ENCODE peak calls at places on chromosomes 3 and 15, in nine cellular contexts. Z is endodermal cell, R is upper lobe of right lung, S is MM.1S, M is cardiac muscle cell, H is osteoblast, G is brain microvascular endothelial cell, E is ascending aorta, W is tibial artery. B is an unnamed sample.

GRCh38 chr3:46860381-46861292 is 2.6 kb downstream of the MYL3 start:
- DNase-seq in Z (peak), R (peak), S (no peak), M (no peak), H (peak), G (no peak), E (no peak), W (peak), B (no peak)

GRCh38 chr3:152574461-152575079 is 260.4 kb upstream of the P2RY1 start:
- DNase-seq in Z (peak), R (no peak), S (peak), M (peak), H (peak), G (peak), E (no peak), W (peak), B (peak)

GRCh38 chr15:41104234-41104633 is 11.8 kb downstream of the INO80 start:
- DNase-seq in Z (no peak), R (no peak), S (no peak), M (peak), H (peak), G (peak), E (no peak), W (no peak), B (peak)

GRCh38 chr3:169131695-169132464 is 531.6 kb downstream of the MECOM start:
- DNase-seq in Z (no peak), R (no peak), S (no peak), M (no peak), H (no peak), G (no peak), E (no peak), W (no peak), B (no peak)

GRCh38 chr3:72692959-72693518 is 155.2 kb downstream of the SHQ1 start:
- DNase-seq in Z (peak), R (no peak), S (no peak), M (no peak), H (no peak), G (no peak), E (no peak), W (no peak), B (no peak)

GRCh38 chr15:52112203-52112750 is 298 bp downstream of the BCL2L10 start:
- DNase-seq in Z (peak), R (peak), S (peak), M (no peak), H (peak), G (no peak), E (no peak), W (no peak), B (no peak)

GRCh38 chr3:9130318-9131110 is 118.9 kb downstream of the SRGAP3 start:
- DNase-seq in Z (no peak), R (no peak), S (no peak), M (peak), H (no peak), G (no peak), E (no peak), W (no peak), B (no peak)

GRCh38 chr15:94456246-94456645 is 224.9 kb downstream of the MCTP2 start:
- DNase-seq in Z (no peak), R (no peak), S (no peak), M (no peak), H (no peak), G (no peak), E (no peak), W (no peak), B (no peak)

GRCh38 chr3:164460851-164461250 is 617.4 kb downstream of the SI start:
- DNase-seq in Z (no peak), R (no peak), S (peak), M (no peak), H (no peak), G (peak), E (no peak), W (no peak), B (peak)

GRCh38 chr3:149487598-149488197 is 13.2 kb downstream of the TM4SF4 start:
- DNase-seq in Z (peak), R (no peak), S (peak), M (no peak), H (no peak), G (no peak), E (no peak), W (no peak), B (peak)

GRCh38 chr15:66290518-66290917 is 2.9 kb upstream of the DIS3L start:
- DNase-seq in Z (no peak), R (no peak), S (peak), M (no peak), H (no peak), G (no peak), E (no peak), W (no peak), B (no peak)

GRCh38 chr3:187136936-187137335 is 2.4 kb downstream of the RPL39L start:
- DNase-seq in Z (no peak), R (no peak), S (no peak), M (peak), H (no peak), G (peak), E (no peak), W (no peak), B (no peak)

GRCh38 chr3:196096382-196096953 is 14.6 kb upstream of the TFRC start:
- DNase-seq in Z (no peak), R (no peak), S (peak), M (no peak), H (no peak), G (no peak), E (no peak), W (peak), B (no peak)

GRCh38 chr15:56772868-56773639 is 39.7 kb upstream of the ZNF280D start:
- DNase-seq in Z (no peak), R (no peak), S (no peak), M (peak), H (no peak), G (peak), E (no peak), W (no peak), B (no peak)

GRCh38 chr3:62529230-62529629 is 155.9 kb upstream of the FEZF2 start:
- DNase-seq in Z (peak), R (no peak), S (no peak), M (peak), H (no peak), G (peak), E (no peak), W (no peak), B (peak)

GRCh38 chr3:98887684-98888083 is 13.8 kb downstream of the DCBLD2 start:
- DNase-seq in Z (no peak), R (no peak), S (no peak), M (no peak), H (no peak), G (no peak), E (no peak), W (no peak), B (no peak)

GRCh38 chr15:66961407-66961884 is 104.0 kb upstream of the SMAD3 start:
- DNase-seq in Z (no peak), R (no peak), S (no peak), M (peak), H (peak), G (no peak), E (no peak), W (no peak), B (no peak)

GRCh38 chr3:126063358-126063965 is 20.5 kb downstream of the SLC41A3 start:
- DNase-seq in Z (no peak), R (no peak), S (no peak), M (no peak), H (no peak), G (no peak), E (no peak), W (no peak), B (no peak)

GRCh38 chr3:141557961-141558706 is 71.3 kb downstream of the RASA2 start:
- DNase-seq in Z (no peak), R (no peak), S (no peak), M (no peak), H (no peak), G (no peak), E (no peak), W (no peak), B (peak)

GRCh38 chr15:85854345-85855097 is 59.8 kb upstream of the KLHL25 start:
- DNase-seq in Z (peak), R (no peak), S (peak), M (peak), H (peak), G (peak), E (no peak), W (no peak), B (peak)

GRCh38 chr3:64878372-64878771 is 190.6 kb upstream of the ADAMTS9 start:
- DNase-seq in Z (no peak), R (no peak), S (no peak), M (peak), H (no peak), G (no peak), E (no peak), W (no peak), B (no peak)

GRCh38 chr15:36960947-36961227 is 139.5 kb downstream of the MEIS2 start:
- DNase-seq in Z (no peak), R (no peak), S (no peak), M (no peak), H (no peak), G (no peak), E (no peak), W (no peak), B (no peak)

GRCh38 chr3:134485075-134485536 is 679 bp downstream of the ANAPC13 start:
- DNase-seq in Z (peak), R (no peak), S (peak), M (no peak), H (peak), G (no peak), E (no peak), W (no peak), B (no peak)

GRCh38 chr15:48177383-48177874 is 666 bp downstream of the MYEF2 start:
- DNase-seq in Z (no peak), R (no peak), S (peak), M (peak), H (peak), G (peak), E (no peak), W (no peak), B (peak)

GRCh38 chr15:69469467-69470191 is 17.0 kb downstream of the RPLP1 start:
- DNase-seq in Z (peak), R (no peak), S (no peak), M (no peak), H (no peak), G (peak), E (no peak), W (no peak), B (no peak)

GRCh38 chr3:27220166-27220565 is 149.0 kb downstream of the NEK10 start:
- DNase-seq in Z (no peak), R (no peak), S (no peak), M (no peak), H (peak), G (no peak), E (no peak), W (no peak), B (no peak)

GRCh38 chr15:52803543-52804306 is 13.6 kb upstream of the ONECUT1 start:
- DNase-seq in Z (peak), R (no peak), S (peak), M (no peak), H (peak), G (no peak), E (no peak), W (no peak), B (no peak)

GRCh38 chr3:113736548-113737089 is 9.4 kb downstream of the NAA50 start:
- DNase-seq in Z (peak), R (no peak), S (peak), M (peak), H (peak), G (peak), E (no peak), W (no peak), B (peak)

GRCh38 chr3:158419820-158420653 is 151.0 kb upstream of the MLF1 start:
- DNase-seq in Z (no peak), R (no peak), S (no peak), M (no peak), H (no peak), G (no peak), E (no peak), W (no peak), B (no peak)

GRCh38 chr3:154421067-154421466 is 8.9 kb downstream of the GPR149 start:
- DNase-seq in Z (peak), R (no peak), S (peak), M (peak), H (no peak), G (peak), E (no peak), W (no peak), B (peak)

GRCh38 chr3:188729422-188729821 is 442.3 kb upstream of the TPRG1 start:
- DNase-seq in Z (no peak), R (no peak), S (peak), M (no peak), H (peak), G (no peak), E (no peak), W (no peak), B (no peak)

GRCh38 chr3:75265897-75266296 is 398.2 kb upstream of the FRG2C start:
- DNase-seq in Z (no peak), R (no peak), S (no peak), M (no peak), H (no peak), G (no peak), E (no peak), W (no peak), B (no peak)

GRCh38 chr3:10310578-10310977 is 10.3 kb downstream of the SEC13 start:
- DNase-seq in Z (no peak), R (no peak), S (no peak), M (no peak), H (no peak), G (no peak), E (no peak), W (no peak), B (no peak)

GRCh38 chr3:106683931-106684330 is 693.3 kb upstream of the CCDC54 start:
- DNase-seq in Z (no peak), R (no peak), S (no peak), M (no peak), H (no peak), G (no peak), E (no peak), W (no peak), B (no peak)

GRCh38 chr3:173902866-173903265 is 505.3 kb downstream of the NLGN1 start:
- DNase-seq in Z (no peak), R (no peak), S (no peak), M (no peak), H (no peak), G (no peak), E (no peak), W (no peak), B (no peak)

DNA sequence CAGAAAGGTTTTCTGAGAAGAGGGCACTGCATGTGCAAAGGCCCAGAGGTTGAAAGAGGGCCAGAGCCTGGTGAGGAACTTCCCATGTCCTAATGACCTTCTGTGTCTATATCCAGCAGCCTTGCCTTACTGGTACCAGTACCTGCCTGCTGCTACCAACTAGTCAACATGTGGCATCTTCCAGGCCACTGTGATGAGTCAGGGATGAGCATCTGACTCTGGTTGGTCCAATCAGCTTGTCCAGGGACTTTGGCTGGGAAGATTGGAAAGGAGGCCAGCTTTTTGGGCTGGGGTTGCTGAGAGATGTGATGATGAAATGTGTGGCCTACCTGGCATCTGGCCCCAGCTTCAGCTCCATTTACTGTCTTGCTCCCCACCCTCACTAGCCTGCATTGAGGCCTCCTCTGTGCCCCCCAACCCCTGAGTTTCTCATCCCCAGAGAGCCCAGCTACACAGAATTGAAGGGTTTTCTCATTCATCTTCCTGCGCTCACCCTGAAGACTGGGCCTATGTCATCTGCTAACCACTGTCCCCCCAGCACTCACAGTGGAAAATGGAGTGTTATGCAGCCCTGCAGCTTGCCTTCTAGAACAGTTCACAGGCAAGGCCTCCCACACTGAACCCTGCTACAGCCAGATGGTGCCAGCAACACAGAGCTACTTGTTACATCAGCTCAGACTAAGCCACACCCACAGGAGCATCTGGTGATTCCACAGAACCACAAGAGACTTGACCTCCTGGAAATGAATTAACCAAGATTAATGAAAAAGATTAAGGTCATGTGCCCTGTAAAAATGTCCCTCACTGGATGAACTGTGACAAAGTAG is 1.3 kb upstream of the TWF2 start:
- DNase-seq in Z (no peak), R (peak), S (peak), M (peak), H (peak), G (peak), E (no peak), W (peak), B (peak)
- TF ChIP-seq CTCF in Z (no peak), R (no peak), S (peak), M (peak), H (no peak), G (peak), E (no peak), W (no peak), B (no peak)

DNA sequence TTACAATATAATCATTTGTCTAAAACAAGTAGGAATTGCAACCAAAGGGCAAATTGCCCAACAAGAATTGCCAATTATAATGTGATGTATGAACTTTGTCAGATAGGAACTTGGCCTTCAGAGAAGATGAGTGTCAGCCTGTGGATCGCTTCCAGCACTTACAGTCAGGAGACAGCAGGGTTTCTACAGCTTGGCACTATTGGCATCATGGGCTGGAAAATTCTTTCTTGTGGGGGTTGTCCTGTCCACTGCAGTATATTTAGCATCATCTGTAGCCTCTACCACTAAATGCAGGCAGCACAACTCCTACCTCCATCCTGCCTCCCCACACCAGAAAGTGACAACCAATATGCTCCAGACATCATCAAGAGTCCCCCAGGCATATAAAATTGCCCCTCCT is 48.2 kb upstream of the CRBN start:
- DNase-seq in Z (no peak), R (no peak), S (no peak), M (no peak), H (no peak), G (no peak), E (no peak), W (no peak), B (no peak)
- H3K27ac ChIP-seq in Z (no peak), R (no peak), S (no peak), M (no peak), H (no peak), G (no peak), E (no peak), W (no peak), B (no peak)

GRCh38 chr3:172302176-172302575 is 146.1 kb downstream of the GHSR start:
- DNase-seq in Z (no peak), R (no peak), S (no peak), M (no peak), H (no peak), G (no peak), E (no peak), W (no peak), B (no peak)
- TF ChIP-seq CTCF in Z (no peak), R (no peak), S (no peak), M (no peak), H (no peak), G (no peak), E (no peak), W (no peak), B (no peak)

GRCh38 chr3:101926594-101927105 is 77.3 kb downstream of the NFKBIZ start:
- DNase-seq in Z (no peak), R (no peak), S (no peak), M (peak), H (peak), G (no peak), E (no peak), W (no peak), B (no peak)
- H3K27ac ChIP-seq in Z (no peak), R (no peak), S (no peak), M (no peak), H (peak), G (peak), E (no peak), W (no peak), B (no peak)

B was measured in A673.